ENCODE peak calls at places on chromosome 16, in ten cellular contexts. T is right lobe of liver; M is AG09319; O is H54; I is NCI-H1092; P is HuH-7.5; R is AG08395; N is stimulated activated CD4-positive, alpha-beta T cell treated with anti-CD3 and anti-CD28 coated beads, Interleukin-4, amount 100 ng/mL, for 4 hours; A is iris pigment epithelial cell; D is B cell. L is an unnamed sample.

GRCh38 chr16:9097266-9098219 is 6.1 kb downstream of the HAPSTR1 start:
- DNase-seq in I (no peak), A (no peak), D (no peak), N (no peak), T (no peak), O (no peak), R (no peak), P (no peak), M (no peak), L (no peak)

GRCh38 chr16:49049191-49049590 is 232.4 kb downstream of the CBLN1 start:
- DNase-seq in P (no peak), M (no peak), N (no peak), R (no peak), I (peak), T (no peak), O (no peak), A (no peak), D (no peak), L (no peak)

GRCh38 chr16:87621976-87622713 is 19.8 kb downstream of the JPH3 start:
- DNase-seq in D (no peak), T (peak), R (no peak), A (no peak), O (no peak), M (no peak), N (no peak), P (no peak), I (no peak), L (no peak)

GRCh38 chr16:58459344-58460218 is 40.4 kb upstream of the NDRG4 start:
- DNase-seq in T (no peak), I (no peak), O (peak), P (no peak), R (peak), A (peak), M (no peak), D (no peak), N (peak), L (no peak)

GRCh38 chr16:54506691-54507090 is 220.1 kb upstream of the IRX3 start:
- DNase-seq in D (no peak), R (no peak), O (no peak), I (peak), A (no peak), P (no peak), T (no peak), M (no peak), N (no peak), L (no peak)

GRCh38 chr16:51813609-51814008 is 662.5 kb upstream of the SALL1 start:
- DNase-seq in I (no peak), P (no peak), R (no peak), A (no peak), T (no peak), M (no peak), N (no peak), O (no peak), D (no peak), L (no peak)

GRCh38 chr16:77295896-77296295 is 96.7 kb downstream of the SYCE1L start:
- DNase-seq in M (no peak), A (peak), P (no peak), N (no peak), O (no peak), D (no peak), R (no peak), T (no peak), I (no peak), L (no peak)

GRCh38 chr16:82761236-82761635 is 134.5 kb downstream of the CDH13 start:
- DNase-seq in D (no peak), P (no peak), I (no peak), N (no peak), O (no peak), M (peak), R (peak), T (peak), A (peak), L (no peak)

GRCh38 chr16:2296662-2297505 is 29.0 kb upstream of the RNPS1 start:
- DNase-seq in O (peak), M (no peak), R (peak), D (no peak), P (peak), I (peak), T (no peak), A (peak), N (no peak), L (no peak)

GRCh38 chr16:86406056-86406455 is 104.3 kb upstream of the FOXF1 start:
- DNase-seq in O (no peak), A (no peak), M (no peak), D (no peak), R (no peak), P (no peak), I (no peak), T (no peak), N (no peak), L (no peak)

GRCh38 chr16:48961546-48961945 is 320.1 kb downstream of the CBLN1 start:
- DNase-seq in R (no peak), N (no peak), I (no peak), P (no peak), M (no peak), O (no peak), D (no peak), T (no peak), A (no peak), L (no peak)

GRCh38 chr16:5756969-5757368 is 659.4 kb upstream of the EEF2KMT start:
- DNase-seq in N (no peak), R (no peak), O (no peak), M (no peak), D (no peak), I (no peak), T (no peak), P (no peak), A (no peak), L (no peak)

GRCh38 chr16:66344533-66345145 is 21.9 kb upstream of the CDH5 start:
- DNase-seq in T (no peak), M (peak), A (peak), D (peak), N (no peak), R (peak), O (no peak), I (no peak), P (no peak), L (peak)

GRCh38 chr16:26859086-26859485 is 207.6 kb upstream of the C16orf82 start:
- DNase-seq in R (no peak), O (no peak), D (no peak), P (no peak), N (no peak), I (no peak), M (no peak), A (no peak), T (no peak), L (no peak)

GRCh38 chr16:86946396-86946795 is 368.0 kb downstream of the FOXL1 start:
- DNase-seq in D (no peak), A (peak), M (no peak), I (no peak), N (no peak), T (no peak), R (peak), O (peak), P (no peak), L (no peak)

GRCh38 chr16:5751216-5751615 is 653.6 kb upstream of the EEF2KMT start:
- DNase-seq in R (no peak), N (no peak), D (no peak), I (no peak), M (no peak), T (no peak), A (no peak), P (no peak), O (no peak), L (no peak)

GRCh38 chr16:69253796-69254426 is 57.2 kb upstream of the VPS4A start:
- DNase-seq in P (no peak), D (no peak), I (no peak), A (peak), O (no peak), T (no peak), M (no peak), R (no peak), N (no peak), L (no peak)

GRCh38 chr16:77961811-77962210 is 60.5 kb upstream of the CLEC3A start:
- DNase-seq in A (peak), M (no peak), I (no peak), N (no peak), P (no peak), R (peak), T (no peak), O (no peak), D (no peak), L (no peak)

GRCh38 chr16:55152875-55153390 is 171.1 kb upstream of the IRX6 start:
- DNase-seq in T (no peak), P (no peak), O (no peak), A (no peak), R (no peak), M (no peak), I (no peak), N (no peak), D (no peak), L (no peak)

GRCh38 chr16:11994187-11995119 is 17.9 kb downstream of the SNX29 start:
- DNase-seq in O (peak), R (peak), A (peak), D (peak), M (no peak), T (peak), N (no peak), P (no peak), I (no peak), L (no peak)

GRCh38 chr16:51540259-51540658 is 389.2 kb upstream of the SALL1 start:
- DNase-seq in M (no peak), A (peak), T (no peak), I (no peak), P (no peak), N (no peak), R (peak), O (no peak), D (no peak), L (no peak)

GRCh38 chr16:20897253-20897896 is 2.8 kb downstream of the DCUN1D3 start:
- DNase-seq in I (no peak), M (no peak), D (no peak), N (no peak), P (no peak), A (peak), R (peak), T (no peak), O (no peak), L (no peak)

GRCh38 chr16:27526169-27526568 is 23.5 kb downstream of the GTF3C1 start:
- DNase-seq in I (no peak), P (no peak), O (no peak), D (no peak), M (no peak), R (no peak), N (no peak), A (no peak), T (no peak), L (no peak)

GRCh38 chr16:23691483-23692189 is 12.9 kb downstream of the PLK1 start:
- DNase-seq in I (no peak), T (no peak), N (no peak), O (peak), R (peak), D (no peak), P (no peak), M (no peak), A (peak), L (no peak)

GRCh38 chr16:67397451-67397801 is 4.1 kb upstream of the TPPP3 start:
- DNase-seq in O (no peak), T (peak), R (no peak), D (no peak), P (no peak), M (no peak), I (no peak), A (no peak), N (no peak), L (no peak)

GRCh38 chr16:66848172-66848571 is 4.0 kb downstream of the CA7 start:
- DNase-seq in O (no peak), P (no peak), M (no peak), T (no peak), A (no peak), N (no peak), D (no peak), I (no peak), R (no peak), L (no peak)

GRCh38 chr16:84518804-84519341 is 14.4 kb upstream of the MEAK7 start:
- DNase-seq in N (peak), D (no peak), A (no peak), O (no peak), R (no peak), P (no peak), I (peak), T (peak), M (no peak), L (no peak)

GRCh38 chr16:67659675-67660563 is at the start of gene ACD:
- DNase-seq in D (peak), O (peak), R (peak), N (peak), T (peak), M (peak), A (peak), I (peak), P (peak), L (peak)

GRCh38 chr16:67447508-67448076 is 16.7 kb downstream of the HSD11B2 start:
- DNase-seq in T (no peak), M (no peak), P (peak), A (no peak), O (no peak), D (peak), I (no peak), R (peak), N (peak), L (no peak)

GRCh38 chr16:24609740-24610420 is 70.5 kb downstream of the RBBP6 start:
- DNase-seq in A (peak), D (peak), R (peak), N (no peak), M (no peak), P (no peak), O (no peak), I (peak), T (no peak), L (no peak)

GRCh38 chr16:48611329-48612137 is 1.6 kb upstream of the N4BP1 start:
- DNase-seq in R (no peak), T (peak), N (peak), M (no peak), P (no peak), I (no peak), A (no peak), O (no peak), D (peak), L (no peak)

GRCh38 chr16:71625113-71625850 is 702 bp upstream of the MARVELD3 start:
- DNase-seq in R (no peak), O (no peak), M (no peak), D (no peak), P (no peak), N (no peak), I (no peak), A (no peak), T (no peak), L (no peak)

GRCh38 chr16:4064950-4065352 is 51.3 kb downstream of the ADCY9 start:
- DNase-seq in O (no peak), T (no peak), P (no peak), A (no peak), I (no peak), D (peak), M (no peak), N (peak), R (no peak), L (no peak)

GRCh38 chr16:15743657-15744056 is 93.6 kb downstream of the NDE1 start:
- DNase-seq in O (no peak), A (no peak), P (no peak), N (no peak), D (no peak), I (no peak), R (no peak), T (no peak), M (no peak), L (no peak)

GRCh38 chr16:46947900-46948547 is 25.4 kb downstream of the DNAJA2 start:
- DNase-seq in D (peak), P (peak), T (no peak), R (peak), I (no peak), N (peak), A (peak), O (no peak), M (no peak), L (no peak)

GRCh38 chr16:74868501-74868900 is 93.9 kb upstream of the FA2H start:
- DNase-seq in P (no peak), M (no peak), A (peak), I (no peak), T (no peak), R (peak), N (no peak), D (no peak), O (no peak), L (no peak)

GRCh38 chr16:48318630-48319029 is 66.6 kb downstream of the SIAH1 start:
- DNase-seq in N (peak), M (no peak), A (peak), I (no peak), P (no peak), O (no peak), D (peak), R (no peak), T (no peak), L (no peak)

GRCh38 chr16:58099097-58099955 is 29.9 kb downstream of the CFAP20 start:
- DNase-seq in D (no peak), M (no peak), A (no peak), P (no peak), I (no peak), O (no peak), R (no peak), T (no peak), N (no peak), L (no peak)